ENCODE peak calls at places on chromosomes 11 and 22, in nine cellular contexts. B is psoas muscle, D is ACHN, S is OCI-LY7, Z is posterior cingulate gyrus, R is neural crest cell, M is HT1080, W is hepatic stellate cell, P is EL. J is an unnamed sample.
A peak's percentile ranks its signal among the peaks of the same experiment; 100 is the strongest.

GRCh38 chr11:61059260-61059752 is 43.0 kb upstream of the CD5 start:
- DNase-seq in B (no peak), D (no peak), S (no peak), Z (no peak), R (no peak), M (no peak), W (no peak), P (no peak), J (no peak)

GRCh38 chr11:65650547-65651338 is 12.0 kb downstream of the RELA start:
- DNase-seq in B (peak; percentile 61), D (no peak), S (no peak), Z (peak; percentile 77), R (no peak), M (no peak), W (no peak), P (no peak), J (no peak)

GRCh38 chr11:118522571-118523072 is 4.7 kb upstream of the TTC36 start:
- DNase-seq in B (no peak), D (peak; percentile 43), S (no peak), Z (peak; percentile 77), R (no peak), M (peak; percentile 38), W (peak; percentile 55), P (peak; percentile 38), J (peak; percentile 35)

GRCh38 chr11:61963282-61964057 is 4.0 kb downstream of the FTH1 start:
- DNase-seq in B (no peak), D (peak; percentile 30), S (peak; percentile 74), Z (no peak), R (no peak), M (no peak), W (no peak), P (peak; percentile 56), J (no peak)

GRCh38 chr11:64234840-64235379 is 526 bp downstream of the VEGFB start:
- DNase-seq in B (peak; percentile 71), D (peak; percentile 41), S (peak; percentile 72), Z (peak; percentile 90), R (no peak), M (no peak), W (peak; percentile 51), P (peak; percentile 37), J (peak; percentile 51)

GRCh38 chr22:34975721-34976120 is 90.2 kb upstream of the ISX start:
- DNase-seq in B (no peak), D (peak; percentile 8), S (peak; percentile 11), Z (no peak), R (no peak), M (peak; percentile 48), W (no peak), P (peak; percentile 9), J (peak; percentile 48)

GRCh38 chr11:131463609-131464008 is 93.2 kb downstream of the NTM start:
- DNase-seq in B (no peak), D (no peak), S (no peak), Z (peak; percentile 93), R (no peak), M (no peak), W (no peak), P (no peak), J (no peak)

GRCh38 chr11:45761659-45762058 is 43.3 kb upstream of the SLC35C1 start:
- DNase-seq in B (no peak), D (no peak), S (no peak), Z (no peak), R (no peak), M (no peak), W (no peak), P (no peak), J (no peak)

GRCh38 chr11:17782938-17783337 is 48.4 kb downstream of the KCNC1 start:
- DNase-seq in B (peak; percentile 28), D (no peak), S (no peak), Z (peak; percentile 32), R (no peak), M (no peak), W (no peak), P (no peak), J (no peak)

GRCh38 chr11:70854891-70855556 is 397.4 kb downstream of the SHANK2 start:
- DNase-seq in B (peak; percentile 44), D (no peak), S (no peak), Z (no peak), R (no peak), M (no peak), W (no peak), P (no peak), J (no peak)

GRCh38 chr22:44383652-44384562 is 71.2 kb upstream of the SHISAL1 start:
- DNase-seq in B (peak; percentile 46), D (no peak), S (no peak), Z (peak; percentile 71), R (no peak), M (no peak), W (no peak), P (no peak), J (no peak)

GRCh38 chr11:1203505-1204271 is 19.2 kb upstream of the MUC5B start:
- DNase-seq in B (peak; percentile 51), D (no peak), S (no peak), Z (peak; percentile 80), R (no peak), M (no peak), W (no peak), P (no peak), J (no peak)

GRCh38 chr11:67544591-67545242 is 21.5 kb upstream of the CABP2 start:
- DNase-seq in B (no peak), D (peak; percentile 35), S (no peak), Z (no peak), R (no peak), M (no peak), W (no peak), P (no peak), J (no peak)

GRCh38 chr22:42717197-42717967 is 3.3 kb downstream of the A4GALT start:
- DNase-seq in B (no peak), D (no peak), S (peak; percentile 72), Z (no peak), R (no peak), M (no peak), W (no peak), P (no peak), J (no peak)

GRCh38 chr11:13328276-13328675 is 50.7 kb downstream of the BMAL1 start:
- DNase-seq in B (no peak), D (no peak), S (no peak), Z (no peak), R (no peak), M (no peak), W (no peak), P (no peak), J (no peak)

GRCh38 chr11:107859459-107860239 is 1.1 kb upstream of the SLC35F2 start:
- DNase-seq in B (peak; percentile 67), D (peak; percentile 73), S (peak; percentile 53), Z (no peak), R (no peak), M (peak; percentile 55), W (no peak), P (peak; percentile 35), J (peak; percentile 49)

GRCh38 chr11:34846467-34846866 is 69.7 kb downstream of the APIP start:
- DNase-seq in B (no peak), D (no peak), S (no peak), Z (no peak), R (no peak), M (no peak), W (no peak), P (no peak), J (no peak)

GRCh38 chr11:102934735-102935134 is 20.8 kb downstream of the MMP13 start:
- DNase-seq in B (no peak), D (no peak), S (no peak), Z (no peak), R (no peak), M (no peak), W (no peak), P (no peak), J (no peak)

GRCh38 chr11:82930229-82930628 is 28.7 kb downstream of the DDIAS start:
- DNase-seq in B (no peak), D (no peak), S (peak; percentile 75), Z (no peak), R (no peak), M (no peak), W (no peak), P (no peak), J (no peak)